ENCODE peak calls at places on chromosomes 13 and 19, in seven cellular contexts. U is stimulated activated CD4-positive, alpha-beta T cell treated with anti-CD3 and anti-CD28 coated beads, Interleukin-15, amount 100 ng/mL, for 1 hour; K is memory B cell; J is adrenal gland; T is heart right ventricle; B is activated CD8-positive, alpha-beta memory T cell treated with anti-CD3 and anti-CD28 coated beads for 1 hour; G is activated T-cell treated with anti-CD3 and anti-CD28 coated beads for 1 hour. O is an unnamed sample.

GRCh38 chr13:48160879-48161278 is 66.0 kb upstream of the MED4 start:
- DNase-seq in B (no peak), G (no peak), K (no peak), T (peak; percentile 35), U (no peak), J (no peak), O (no peak)

GRCh38 chr19:50244695-50245094 is 41.3 kb downstream of the MYH14 start:
- DNase-seq in J (no peak), B (no peak), G (no peak), K (no peak), U (no peak), T (no peak), O (no peak)

GRCh38 chr19:15466851-15467733 is 2.7 kb upstream of the RASAL3 start:
- DNase-seq in K (no peak), B (peak; percentile 37), U (peak; percentile 35), G (peak; percentile 24), J (no peak), T (no peak), O (peak; percentile 69)

GRCh38 chr13:104140557-104140956 is 1074.3 kb upstream of the SLC10A2 start:
- DNase-seq in T (no peak), G (no peak), K (no peak), U (no peak), B (no peak), J (no peak), O (no peak)

GRCh38 chr13:109155301-109155761 is 525.9 kb downstream of the MYO16 start:
- DNase-seq in T (no peak), B (no peak), G (no peak), K (no peak), U (no peak), J (no peak), O (no peak)

GRCh38 chr13:114011226-114011625 is 37.4 kb upstream of the C13orf46 start:
- DNase-seq in J (no peak), B (no peak), U (no peak), K (no peak), T (no peak), G (no peak), O (no peak)

GRCh38 chr13:29556742-29557141 is 38.7 kb downstream of the SLC7A1 start:
- DNase-seq in B (no peak), J (no peak), U (no peak), K (no peak), G (no peak), T (no peak), O (no peak)

GRCh38 chr19:53431399-53432087 is at the start of gene ZNF761:
- DNase-seq in U (peak; percentile 98), G (peak; percentile 98), B (peak; percentile 98), K (peak; percentile 99), T (peak; percentile 92), J (peak; percentile 95), O (peak; percentile 99)

GRCh38 chr13:27130223-27131015 is 41.2 kb downstream of the USP12 start:
- DNase-seq in U (no peak), K (no peak), B (no peak), G (no peak), J (peak; percentile 26), T (no peak), O (no peak)

GRCh38 chr13:33678906-33679657 is 138.9 kb upstream of the RFC3 start:
- DNase-seq in B (peak; percentile 16), J (peak; percentile 67), K (peak; percentile 25), T (peak; percentile 75), U (peak; percentile 5), G (peak; percentile 20), O (peak; percentile 75)

GRCh38 chr19:21147540-21147939 is 5.7 kb downstream of the ZNF431 start:
- DNase-seq in J (no peak), T (no peak), G (no peak), K (no peak), B (no peak), U (no peak), O (no peak)

GRCh38 chr19:32318884-32319520 is 26.4 kb upstream of the ZNF507 start:
- DNase-seq in K (no peak), B (no peak), J (peak; percentile 27), G (no peak), U (no peak), T (no peak), O (no peak)

GRCh38 chr19:31572671-31573298 is 223.5 kb upstream of the TSHZ3 start:
- DNase-seq in J (no peak), T (no peak), U (no peak), K (no peak), B (no peak), G (no peak), O (no peak)